ENCODE peak calls at places on chromosomes 16 and 17, in seven cellular contexts. Y is HCT116, H is brain microvascular endothelial cell, N is Peyer's patch, Q is stomach, Z is keratinocyte, F is natural killer cell. C is an unnamed sample.

GRCh38 chr16:58515871-58516767 is 802 bp downstream of the SETD6 start:
- DNase-seq in Y (no peak), H (no peak), N (peak), Q (peak), Z (no peak), F (no peak), C (no peak)

GRCh38 chr16:3780570-3780969 is 63.2 kb upstream of the TRAP1 start:
- DNase-seq in Y (no peak), H (peak), N (no peak), Q (no peak), Z (no peak), F (no peak), C (no peak)

GRCh38 chr16:87044031-87044380 is 273.2 kb downstream of the C16orf95 start:
- DNase-seq in Y (no peak), H (no peak), N (no peak), Q (no peak), Z (no peak), F (no peak), C (no peak)

GRCh38 chr17:82605939-82606600 is 42.2 kb downstream of the WDR45B start:
- DNase-seq in Y (no peak), H (no peak), N (no peak), Q (no peak), Z (peak), F (no peak), C (no peak)

GRCh38 chr16:83356986-83357385 is 450.8 kb upstream of the HSBP1 start:
- DNase-seq in Y (no peak), H (no peak), N (no peak), Q (no peak), Z (no peak), F (no peak), C (no peak)

GRCh38 chr16:53434436-53435065 is at the start of gene RBL2:
- DNase-seq in Y (no peak), H (peak), N (peak), Q (peak), Z (no peak), F (peak), C (peak)

GRCh38 chr16:89412811-89413210 is 77.5 kb downstream of the ANKRD11 start:
- DNase-seq in Y (no peak), H (no peak), N (no peak), Q (no peak), Z (no peak), F (no peak), C (no peak)

GRCh38 chr17:55318715-55319487 is 54.1 kb downstream of the HLF start:
- DNase-seq in Y (no peak), H (no peak), N (no peak), Q (no peak), Z (no peak), F (no peak), C (no peak)

GRCh38 chr16:84933774-84934571 is 77.4 kb downstream of the ZDHHC7 start:
- DNase-seq in Y (no peak), H (no peak), N (peak), Q (no peak), Z (no peak), F (no peak), C (no peak)

GRCh38 chr17:63918305-63918704 is 334 bp downstream of the GH1 start:
- DNase-seq in Y (no peak), H (no peak), N (peak), Q (no peak), Z (no peak), F (no peak), C (no peak)

GRCh38 chr16:73124097-73124652 is 76.2 kb upstream of the ZFHX3 start:
- DNase-seq in Y (no peak), H (no peak), N (no peak), Q (no peak), Z (no peak), F (no peak), C (no peak)

GRCh38 chr17:3593384-3593783 is 15.8 kb downstream of the TRPV1 start:
- DNase-seq in Y (no peak), H (no peak), N (no peak), Q (no peak), Z (no peak), F (no peak), C (no peak)

GRCh38 chr17:65117384-65118035 is 19.7 kb upstream of the RGS9 start:
- DNase-seq in Y (no peak), H (no peak), N (no peak), Q (no peak), Z (no peak), F (no peak), C (no peak)

GRCh38 chr16:1999866-2000514 is 9.6 kb downstream of the ZNF598 start:
- DNase-seq in Y (no peak), H (no peak), N (no peak), Q (no peak), Z (no peak), F (no peak), C (no peak)

GRCh38 chr17:49359990-49360795 is 1.9 kb downstream of the ZNF652 start:
- DNase-seq in Y (no peak), H (no peak), N (peak), Q (no peak), Z (no peak), F (no peak), C (no peak)

GRCh38 chr17:67647482-67647881 is 70.3 kb upstream of the NOL11 start:
- DNase-seq in Y (no peak), H (no peak), N (no peak), Q (no peak), Z (no peak), F (no peak), C (no peak)

GRCh38 chr17:44932526-44933097 is 15.0 kb downstream of the KIF18B start:
- DNase-seq in Y (no peak), H (no peak), N (no peak), Q (no peak), Z (no peak), F (no peak), C (no peak)

GRCh38 chr17:57418463-57419246 is 162.3 kb downstream of the MSI2 start:
- DNase-seq in Y (no peak), H (no peak), N (no peak), Q (no peak), Z (no peak), F (no peak), C (no peak)

GRCh38 chr17:48539177-48539576 is 5.7 kb downstream of the HOXB2 start:
- DNase-seq in Y (no peak), H (no peak), N (no peak), Q (no peak), Z (no peak), F (no peak), C (no peak)

GRCh38 chr17:11950771-11951519 is 46.3 kb downstream of the ZNF18 start:
- DNase-seq in Y (no peak), H (no peak), N (no peak), Q (no peak), Z (no peak), F (no peak), C (no peak)

GRCh38 chr17:1485748-1486376 is 6.6 kb downstream of the MYO1C start:
- DNase-seq in Y (no peak), H (peak), N (peak), Q (peak), Z (no peak), F (peak), C (no peak)

GRCh38 chr17:1485311-1485747 is 7.2 kb downstream of the MYO1C start:
- DNase-seq in Y (no peak), H (no peak), N (peak), Q (peak), Z (no peak), F (peak), C (no peak)

GRCh38 chr17:1482686-1483445 is 9.6 kb downstream of the MYO1C start:
- DNase-seq in Y (no peak), H (no peak), N (no peak), Q (no peak), Z (no peak), F (no peak), C (no peak)

GRCh38 chr17:1484060-1484535 is 8.4 kb downstream of the MYO1C start:
- DNase-seq in Y (no peak), H (no peak), N (no peak), Q (no peak), Z (no peak), F (no peak), C (no peak)

DNA sequence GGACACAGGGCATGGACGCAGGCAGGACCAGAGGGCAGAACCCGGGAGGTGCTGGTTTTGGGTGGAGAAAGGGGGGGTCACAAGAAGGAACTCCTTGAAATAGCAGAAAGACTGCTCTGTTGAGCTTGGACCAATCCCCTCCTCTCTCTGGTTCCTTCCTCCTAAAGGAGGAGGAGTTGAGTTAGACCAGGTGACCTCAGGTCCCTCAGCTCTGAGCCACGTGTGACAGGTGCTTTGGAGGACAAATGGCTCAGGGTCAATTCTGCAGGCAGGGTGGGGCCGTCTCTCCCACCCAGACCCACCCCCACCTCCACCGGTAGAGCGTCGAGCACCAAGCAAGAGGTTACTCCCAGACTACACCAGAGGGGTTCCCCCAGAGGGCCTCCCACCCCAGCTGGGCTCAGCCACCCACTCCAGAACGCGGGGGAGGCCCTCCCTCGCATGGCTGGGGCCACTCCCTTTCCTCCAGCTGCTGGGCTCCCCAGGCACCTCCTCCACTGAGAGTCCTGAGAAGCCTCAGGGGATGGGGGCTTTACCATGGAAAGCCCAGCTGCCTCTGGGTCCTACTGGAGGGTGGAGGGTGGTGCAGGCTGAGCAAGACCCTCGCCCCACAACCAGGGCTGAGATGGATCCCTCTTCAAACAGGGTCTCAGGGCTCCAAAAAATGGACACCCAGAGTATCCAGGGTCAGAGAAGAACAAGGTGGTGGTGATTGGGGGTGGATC is 7.7 kb downstream of the MYO1C start:
- DNase-seq in Y (peak), H (no peak), N (peak), Q (peak), Z (no peak), F (no peak), C (peak)
- TF ChIP-seq CTCF in Y (no peak), H (peak), N (no peak), Q (no peak), Z (no peak), F (no peak), C (peak)

GRCh38 chr17:42334667-42335066 is 46.4 kb downstream of the STAT5A start:
- DNase-seq in Y (no peak), H (peak), N (no peak), Q (no peak), Z (no peak), F (no peak), C (no peak)
- TF ChIP-seq CTCF in Y (peak), H (peak), N (no peak), Q (no peak), Z (no peak), F (no peak), C (no peak)

DNA sequence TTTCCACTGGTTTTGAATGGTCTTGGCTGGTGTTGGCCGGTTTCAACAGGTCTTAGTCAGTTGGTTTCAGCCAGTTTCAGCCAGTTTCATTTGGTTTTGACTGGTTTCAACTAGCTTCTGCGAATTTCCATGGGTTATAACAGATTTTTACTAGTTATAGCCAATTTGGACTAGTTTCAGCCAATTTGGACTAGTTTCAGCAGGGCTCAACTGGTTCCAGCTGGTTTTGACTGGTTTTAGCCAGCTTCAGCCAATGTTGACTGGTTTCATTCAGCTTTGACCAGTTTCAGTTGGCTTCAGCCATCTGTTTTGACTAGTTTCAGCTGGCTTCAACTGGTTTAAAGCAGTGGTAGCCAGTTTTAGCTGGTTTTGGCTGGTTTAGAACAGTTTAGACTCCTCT is 432.6 kb downstream of the UTP18 start:
- DNase-seq in Y (no peak), H (no peak), N (no peak), Q (no peak), Z (no peak), F (no peak), C (no peak)
- TF ChIP-seq CTCF in Y (no peak), H (no peak), N (no peak), Q (no peak), Z (no peak), F (no peak), C (no peak)

GRCh38 chr17:36534881-36535668 is at the start of gene PIGW:
- DNase-seq in Y (peak), H (peak), N (peak), Q (peak), Z (peak), F (peak), C (peak)

GRCh38 chr17:36532435-36532975 is 2.2 kb downstream of the MYO19 start:
- DNase-seq in Y (no peak), H (no peak), N (no peak), Q (no peak), Z (no peak), F (no peak), C (no peak)

GRCh38 chr17:36534117-36534880 is at the start of gene MYO19:
- DNase-seq in Y (peak), H (peak), N (peak), Q (peak), Z (peak), F (no peak), C (peak)

GRCh38 chr17:36535669-36536081 is 888 bp downstream of the PIGW start:
- DNase-seq in Y (no peak), H (no peak), N (no peak), Q (no peak), Z (no peak), F (no peak), C (no peak)
- TF ChIP-seq CTCF in Y (no peak), H (no peak), N (no peak), Q (no peak), Z (no peak), F (no peak), C (no peak)

GRCh38 chr16:74844041-74844826 is 69.6 kb upstream of the FA2H start:
- DNase-seq in Y (no peak), H (no peak), N (no peak), Q (no peak), Z (no peak), F (no peak), C (no peak)
- TF ChIP-seq CTCF in Y (no peak), H (no peak), N (no peak), Q (no peak), Z (no peak), F (no peak), C (no peak)

DNA sequence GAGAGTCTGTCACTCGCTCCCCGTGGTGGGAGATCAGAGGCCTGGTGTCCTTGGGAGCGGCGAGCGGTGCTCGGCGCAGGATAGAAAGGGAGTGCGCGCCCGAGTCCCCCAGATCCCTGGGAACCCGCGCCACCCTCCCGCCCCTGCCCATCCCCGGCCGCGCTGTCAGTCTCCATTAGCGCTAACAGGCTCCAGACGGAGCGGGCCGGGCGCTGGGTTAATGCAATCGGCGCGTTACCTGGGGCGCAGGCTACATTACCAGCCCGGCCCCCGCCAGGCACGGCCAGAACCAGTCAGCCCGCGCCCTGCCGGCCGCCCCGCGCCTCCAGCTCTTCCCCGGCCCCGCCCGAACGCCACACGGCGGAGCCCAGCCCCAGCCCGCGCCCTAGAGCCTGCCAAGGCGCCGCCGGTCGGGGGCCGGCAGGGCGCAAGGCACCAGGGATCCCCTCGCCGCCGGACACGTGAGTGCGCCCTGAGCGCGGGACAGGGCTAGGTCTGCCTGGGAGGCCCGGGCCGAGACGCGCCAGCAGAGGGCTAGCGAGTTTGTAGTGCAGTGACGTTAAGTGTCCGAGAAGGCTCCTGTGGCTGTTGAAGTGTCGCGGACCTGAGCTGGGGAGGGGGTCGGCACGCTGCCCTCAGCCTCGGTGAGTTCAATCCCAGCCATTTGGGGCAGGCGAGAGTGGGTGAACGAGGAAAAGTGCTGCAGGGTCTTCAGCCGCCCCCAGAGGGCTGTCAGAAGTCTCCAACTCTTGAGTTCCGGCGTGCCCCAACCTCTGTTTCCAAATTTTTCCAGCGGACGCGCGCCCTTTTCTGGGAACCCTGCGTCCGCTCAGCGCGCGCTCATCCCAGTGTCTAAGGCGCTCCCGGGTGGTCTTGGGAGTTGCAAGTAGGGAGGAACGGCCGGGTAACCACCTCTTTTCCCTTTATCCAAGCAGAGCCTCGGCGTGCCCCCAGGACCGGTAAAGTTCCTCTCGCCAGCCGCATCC is at the start of gene SLC6A2:
- DNase-seq in Y (no peak), H (no peak), N (peak), Q (no peak), Z (no peak), F (no peak), C (peak)
- TF ChIP-seq CTCF in Y (no peak), H (no peak), N (no peak), Q (no peak), Z (peak), F (no peak), C (peak)

GRCh38 chr16:21703156-21703555 is 39.4 kb downstream of the OTOA start:
- DNase-seq in Y (no peak), H (no peak), N (no peak), Q (no peak), Z (no peak), F (no peak), C (no peak)

GRCh38 chr16:21697032-21697431 is 33.3 kb downstream of the OTOA start:
- DNase-seq in Y (no peak), H (no peak), N (no peak), Q (no peak), Z (no peak), F (no peak), C (no peak)

GRCh38 chr16:21702259-21702658 is 38.5 kb downstream of the OTOA start:
- DNase-seq in Y (no peak), H (no peak), N (no peak), Q (no peak), Z (no peak), F (no peak), C (no peak)

GRCh38 chr16:21701271-21701670 is 37.5 kb downstream of the OTOA start:
- DNase-seq in Y (no peak), H (no peak), N (no peak), Q (no peak), Z (no peak), F (no peak), C (no peak)

DNA sequence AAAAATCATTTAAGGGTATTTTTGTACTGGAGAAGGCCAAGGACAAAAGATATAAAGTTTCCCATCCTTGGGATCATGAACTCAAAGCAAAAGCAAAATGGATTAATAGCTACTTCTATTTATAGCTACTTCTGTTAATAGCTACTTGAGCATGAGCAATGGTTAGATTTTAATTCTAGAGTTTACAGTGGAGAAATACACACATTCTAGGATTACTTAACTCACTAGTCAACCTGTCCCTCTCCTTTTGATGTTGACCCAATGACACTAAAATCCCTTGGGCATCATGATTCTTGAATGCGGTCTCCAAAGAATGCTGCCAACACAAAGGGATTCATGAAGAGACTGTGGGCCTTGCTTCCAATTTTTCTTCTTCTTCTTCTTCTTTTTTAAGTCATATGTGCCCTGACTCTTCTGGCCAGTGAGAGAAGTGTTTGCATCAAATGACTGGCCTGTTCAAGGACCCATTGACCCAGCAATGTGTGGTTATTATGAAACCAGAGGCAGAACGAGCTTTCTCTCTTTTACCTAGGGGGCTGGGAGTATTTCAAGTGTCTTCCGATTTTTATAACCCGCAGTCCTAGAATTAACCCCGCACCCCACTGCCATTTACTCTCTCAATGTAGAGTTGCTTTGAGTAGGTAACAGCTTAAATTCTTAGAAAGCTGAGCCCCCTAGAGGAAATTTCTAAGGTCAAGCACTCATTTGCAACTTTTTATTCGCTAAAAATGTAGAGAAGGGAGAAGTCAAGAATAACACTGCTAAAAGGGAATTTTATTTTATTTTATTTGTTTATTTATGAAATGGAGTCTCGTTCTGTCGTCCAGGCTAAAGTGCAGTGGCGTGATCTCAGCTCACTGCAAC is 34.6 kb downstream of the OTOA start:
- DNase-seq in Y (no peak), H (no peak), N (no peak), Q (no peak), Z (no peak), F (no peak), C (no peak)
- TF ChIP-seq CTCF in Y (no peak), H (no peak), N (no peak), Q (no peak), Z (no peak), F (no peak), C (peak)

GRCh38 chr17:31453896-31454295 is 62.4 kb downstream of the RAB11FIP4 start:
- DNase-seq in Y (no peak), H (no peak), N (no peak), Q (no peak), Z (no peak), F (no peak), C (no peak)
- TF ChIP-seq CTCF in Y (no peak), H (no peak), N (no peak), Q (no peak), Z (no peak), F (no peak), C (no peak)